ENCODE peak calls at places on chromosomes 3 and 15, in seven cellular contexts. G is K562, S is HCT116, F is GM12878, E is H1, I is SK-N-SH, O is HepG2. V is an unnamed sample.

GRCh38 chr3:152902141-152902669 is 67.3 kb downstream of the P2RY1 start:
- DNase-seq in G (no peak), S (no peak), F (no peak), E (no peak), I (no peak), O (no peak), V (no peak)

GRCh38 chr3:111151438-111151837 is 79.8 kb downstream of the NECTIN3 start:
- DNase-seq in G (no peak), S (peak), F (no peak), E (no peak), I (no peak), O (peak), V (peak)

GRCh38 chr15:74908635-74909034 is 2.0 kb upstream of the FAM219B start:
- DNase-seq in G (no peak), S (no peak), F (no peak), E (no peak), I (no peak), O (no peak), V (no peak)

GRCh38 chr3:143600762-143601161 is 247.5 kb downstream of the SLC9A9 start:
- DNase-seq in G (no peak), S (no peak), F (no peak), E (no peak), I (no peak), O (no peak), V (no peak)

GRCh38 chr3:124557433-124558232 is 172.6 kb upstream of the UMPS start:
- DNase-seq in G (no peak), S (no peak), F (no peak), E (no peak), I (peak), O (no peak), V (no peak)

GRCh38 chr3:173128633-173129032 is 12.4 kb downstream of the SPATA16 start:
- DNase-seq in G (no peak), S (no peak), F (no peak), E (no peak), I (no peak), O (no peak), V (no peak)

GRCh38 chr3:86923071-86923476 is 67.9 kb downstream of the VGLL3 start:
- DNase-seq in G (no peak), S (no peak), F (no peak), E (no peak), I (no peak), O (no peak), V (no peak)

GRCh38 chr3:98513136-98513535 is 9.6 kb downstream of the CLDND1 start:
- DNase-seq in G (no peak), S (peak), F (no peak), E (no peak), I (no peak), O (no peak), V (no peak)

GRCh38 chr3:111307676-111308075 is 234.3 kb upstream of the CD96 start:
- DNase-seq in G (no peak), S (no peak), F (no peak), E (no peak), I (no peak), O (no peak), V (no peak)

GRCh38 chr3:132721479-132722164 is 587 bp downstream of the NPHP3 start:
- DNase-seq in G (peak), S (no peak), F (no peak), E (peak), I (no peak), O (peak), V (peak)

GRCh38 chr15:56241374-56242085 is 2.1 kb downstream of the RFX7 start:
- DNase-seq in G (no peak), S (no peak), F (no peak), E (no peak), I (no peak), O (no peak), V (no peak)

GRCh38 chr15:62343397-62343796 is 178.3 kb upstream of the C2CD4B start:
- DNase-seq in G (no peak), S (no peak), F (no peak), E (no peak), I (no peak), O (no peak), V (no peak)

DNA sequence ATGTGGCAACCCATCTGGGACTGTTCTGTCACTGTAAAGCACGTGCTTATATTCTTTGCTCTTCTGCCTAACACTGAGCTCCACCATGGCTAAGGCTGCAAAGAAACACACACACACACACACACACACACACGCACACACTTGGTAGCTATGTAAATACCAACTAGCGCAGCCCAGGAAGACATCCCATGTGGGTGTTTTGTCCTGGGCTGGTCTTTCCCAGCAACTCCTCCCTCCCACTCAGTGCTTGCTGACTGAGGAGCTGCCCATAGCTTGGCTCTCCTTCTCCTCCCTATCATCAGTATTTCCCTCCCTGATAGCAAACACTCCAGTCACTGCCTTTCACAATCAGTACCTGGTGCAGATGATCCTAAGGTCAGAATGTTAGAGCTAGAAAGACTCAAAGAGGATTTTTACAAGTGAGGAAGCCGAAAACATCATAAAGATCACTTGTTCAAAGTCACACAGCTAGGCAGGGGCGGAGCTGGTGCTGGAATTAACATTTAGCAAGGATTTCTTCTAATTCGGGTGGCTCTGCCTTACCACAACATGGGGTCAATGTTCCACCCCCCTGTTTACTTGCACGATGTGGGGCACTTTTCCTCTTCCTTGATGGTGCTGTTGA is 377.1 kb upstream of the TBL1XR1 start:
- DNase-seq in G (peak), S (no peak), F (no peak), E (no peak), I (no peak), O (peak), V (no peak)
- TF ChIP-seq JUND in G (no peak), S (no peak), F (no peak), E (no peak), I (no peak), O (no peak), V (no peak)

GRCh38 chr3:63936929-63937328 is 24.7 kb upstream of the SCAANT1 start:
- DNase-seq in G (no peak), S (no peak), F (no peak), E (no peak), I (peak), O (no peak), V (no peak)

GRCh38 chr3:63934484-63934883 is 22.3 kb upstream of the SCAANT1 start:
- DNase-seq in G (no peak), S (no peak), F (no peak), E (no peak), I (no peak), O (no peak), V (no peak)

GRCh38 chr3:63934041-63934440 is 21.9 kb upstream of the SCAANT1 start:
- DNase-seq in G (no peak), S (no peak), F (no peak), E (no peak), I (no peak), O (no peak), V (no peak)

GRCh38 chr3:63940389-63940757 is 28.2 kb upstream of the SCAANT1 start:
- DNase-seq in G (no peak), S (no peak), F (no peak), E (no peak), I (no peak), O (no peak), V (no peak)

GRCh38 chr3:63937661-63938651 is 25.8 kb upstream of the SCAANT1 start:
- DNase-seq in G (no peak), S (no peak), F (peak), E (no peak), I (no peak), O (peak), V (peak)
- TF ChIP-seq JUND in G (no peak), S (no peak), F (no peak), E (no peak), I (no peak), O (no peak), V (no peak)

GRCh38 chr3:72237679-72238320 is 452.9 kb upstream of the PROK2 start:
- DNase-seq in G (no peak), S (no peak), F (no peak), E (no peak), I (no peak), O (no peak), V (no peak)
- TF ChIP-seq JUND in G (no peak), S (no peak), F (no peak), E (no peak), I (peak), O (no peak), V (no peak)

GRCh38 chr15:36469567-36469966 is 109.9 kb upstream of the CDIN1 start:
- DNase-seq in G (no peak), S (no peak), F (no peak), E (no peak), I (no peak), O (no peak), V (no peak)
- TF ChIP-seq JUND in G (no peak), S (no peak), F (no peak), E (no peak), I (no peak), O (no peak), V (no peak)

GRCh38 chr3:12798559-12799179 is 2.2 kb downstream of the CAND2 start:
- DNase-seq in G (no peak), S (no peak), F (no peak), E (no peak), I (no peak), O (no peak), V (no peak)
- TF ChIP-seq JUND in G (no peak), S (no peak), F (no peak), E (no peak), I (no peak), O (no peak), V (no peak)

GRCh38 chr15:68341851-68342336 is 64.3 kb downstream of the FEM1B start:
- DNase-seq in G (no peak), S (no peak), F (no peak), E (no peak), I (no peak), O (no peak), V (no peak)
- TF ChIP-seq JUND in G (no peak), S (no peak), F (no peak), E (no peak), I (no peak), O (no peak), V (no peak)

DNA sequence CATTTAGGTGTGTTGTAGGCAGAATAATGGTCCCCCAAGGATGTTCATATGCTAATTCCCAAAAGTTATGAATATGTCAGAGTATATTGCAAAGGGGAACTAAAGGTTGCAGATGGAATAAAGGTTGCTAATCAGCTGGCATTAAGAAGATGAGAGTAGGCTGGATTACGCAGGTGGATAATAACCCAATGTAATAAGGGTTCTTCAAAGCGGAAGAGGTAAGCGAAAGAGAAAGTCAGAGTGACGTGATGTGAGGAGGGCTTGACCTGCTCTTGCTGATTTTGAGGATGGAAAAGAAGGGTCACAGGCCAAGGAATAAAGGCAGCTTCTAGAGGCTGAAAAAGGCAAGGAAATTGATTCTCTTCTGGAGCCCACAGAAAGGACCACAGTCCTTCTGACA is 104.0 kb downstream of the STRIT1 start:
- DNase-seq in G (no peak), S (no peak), F (no peak), E (no peak), I (no peak), O (no peak), V (no peak)
- TF ChIP-seq JUND in G (no peak), S (no peak), F (no peak), E (no peak), I (no peak), O (no peak), V (no peak)

GRCh38 chr3:53312832-53313231 is 34.5 kb downstream of the DCP1A start:
- DNase-seq in G (no peak), S (no peak), F (no peak), E (no peak), I (no peak), O (peak), V (no peak)

GRCh38 chr3:53324011-53324544 is 23.3 kb downstream of the DCP1A start:
- DNase-seq in G (no peak), S (no peak), F (no peak), E (no peak), I (peak), O (no peak), V (no peak)

GRCh38 chr3:53320697-53321096 is 26.6 kb downstream of the DCP1A start:
- DNase-seq in G (no peak), S (no peak), F (no peak), E (no peak), I (no peak), O (no peak), V (peak)

DNA sequence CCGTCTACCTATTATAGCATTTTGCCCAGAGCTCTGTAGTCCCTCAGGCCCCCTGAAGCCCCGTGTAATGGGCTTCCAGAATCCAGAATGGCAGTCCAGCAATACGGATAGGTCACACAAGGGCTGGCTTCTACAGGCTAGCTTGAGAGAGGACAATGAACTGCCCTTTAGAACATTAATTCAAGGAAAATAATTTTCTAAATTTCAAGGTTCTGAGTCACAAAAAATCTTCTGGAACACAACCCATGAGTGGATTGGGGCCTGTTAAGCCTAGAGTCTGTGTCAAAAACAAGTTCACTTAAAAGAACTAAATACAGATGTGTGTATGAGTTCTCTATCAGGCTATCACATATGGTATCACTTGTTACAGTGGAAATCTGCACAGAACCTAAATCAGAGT is 28.8 kb downstream of the DCP1A start:
- DNase-seq in G (no peak), S (no peak), F (no peak), E (no peak), I (no peak), O (no peak), V (no peak)
- TF ChIP-seq JUND in G (no peak), S (no peak), F (no peak), E (no peak), I (no peak), O (no peak), V (no peak)

GRCh38 chr3:2356298-2356950 is 257.8 kb downstream of the CNTN4 start:
- DNase-seq in G (no peak), S (no peak), F (no peak), E (no peak), I (no peak), O (no peak), V (no peak)
- TF ChIP-seq JUND in G (no peak), S (no peak), F (no peak), E (no peak), I (no peak), O (no peak), V (no peak)

DNA sequence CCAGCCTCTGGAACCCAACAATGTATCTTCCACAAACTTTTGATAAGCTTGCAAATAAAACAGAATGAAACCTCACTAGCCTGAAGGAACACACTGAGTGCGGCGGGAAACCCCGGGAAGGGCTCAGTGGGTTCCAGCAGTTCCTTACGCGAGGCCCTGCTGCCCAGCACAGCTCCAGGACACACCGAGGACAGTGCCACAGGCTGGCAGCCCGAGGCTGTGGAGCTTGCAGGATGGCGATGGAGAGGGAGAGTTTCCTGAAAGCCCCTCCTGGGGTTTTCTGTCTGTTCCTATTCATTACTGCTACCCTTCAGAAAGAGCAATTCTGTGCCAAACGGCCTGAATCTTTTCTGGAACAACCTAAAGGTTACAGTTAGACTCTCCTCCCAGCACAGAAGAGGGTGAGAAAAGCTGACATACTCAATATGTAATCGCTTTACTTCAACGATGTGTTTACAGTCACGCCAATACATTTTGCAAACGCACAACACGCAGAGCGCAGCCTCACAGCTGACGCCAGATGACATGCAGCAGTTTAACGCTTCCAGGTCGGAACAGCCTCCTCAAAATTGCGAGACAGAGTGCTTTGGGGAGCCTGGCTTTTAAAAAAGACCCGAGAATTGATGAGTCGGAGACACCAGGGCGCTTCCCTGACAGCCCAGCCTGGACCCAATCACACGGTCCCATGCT is 57.1 kb upstream of the RPL32 start:
- DNase-seq in G (no peak), S (no peak), F (no peak), E (no peak), I (no peak), O (no peak), V (no peak)
- TF ChIP-seq JUND in G (no peak), S (no peak), F (no peak), E (no peak), I (no peak), O (no peak), V (no peak)